ENCODE peak calls at places on chromosome 19, in ten cellular contexts. C is AG09319, N is uterus, Z is WTC11, W is colonic mucosa, M is Peyer's patch, U is astrocyte of the cerebellum, T is lower lobe of right lung, K is osteoblast, J is OCI-LY7. Y is an unnamed sample.

GRCh38 chr19:12092065-12092867 is 27.7 kb downstream of the ZNF844 start:
- DNase-seq in C (peak), N (peak), Z (peak), W (peak), M (peak), U (peak), T (peak), K (peak), J (no peak), Y (peak)

GRCh38 chr19:29943615-29944014 is 1.6 kb downstream of the URI1 start:
- DNase-seq in C (no peak), N (no peak), Z (no peak), W (no peak), M (no peak), U (no peak), T (no peak), K (no peak), J (no peak), Y (no peak)

GRCh38 chr19:8320564-8321066 is 560 bp downstream of the NDUFA7 start:
- DNase-seq in C (no peak), N (no peak), Z (no peak), W (no peak), M (no peak), U (no peak), T (no peak), K (peak), J (peak), Y (no peak)

GRCh38 chr19:57437931-57438330 is 2.8 kb downstream of the ZNF749 start:
- DNase-seq in C (no peak), N (no peak), Z (no peak), W (no peak), M (no peak), U (no peak), T (no peak), K (no peak), J (no peak), Y (no peak)

GRCh38 chr19:15977193-15977592 is 28.4 kb downstream of the OR10H4 start:
- DNase-seq in C (no peak), N (no peak), Z (no peak), W (no peak), M (no peak), U (no peak), T (no peak), K (no peak), J (no peak), Y (no peak)

GRCh38 chr19:23716792-23717191 is 29.8 kb upstream of the ZNF675 start:
- DNase-seq in C (no peak), N (no peak), Z (no peak), W (no peak), M (no peak), U (no peak), T (no peak), K (no peak), J (no peak), Y (no peak)

GRCh38 chr19:9306443-9306842 is 3.2 kb downstream of the ZNF699 start:
- DNase-seq in C (no peak), N (no peak), Z (no peak), W (no peak), M (no peak), U (peak), T (no peak), K (peak), J (no peak), Y (no peak)

GRCh38 chr19:296476-297225 is 5.4 kb upstream of the PLPP2 start:
- DNase-seq in C (no peak), N (no peak), Z (no peak), W (no peak), M (peak), U (no peak), T (peak), K (peak), J (no peak), Y (no peak)

GRCh38 chr19:4980838-4981680 is 12.1 kb downstream of the KDM4B start:
- DNase-seq in C (no peak), N (no peak), Z (peak), W (no peak), M (no peak), U (no peak), T (no peak), K (peak), J (no peak), Y (peak)

GRCh38 chr19:58356971-58357797 is 3.9 kb upstream of the A1BG start:
- DNase-seq in C (no peak), N (no peak), Z (no peak), W (no peak), M (no peak), U (no peak), T (peak), K (peak), J (no peak), Y (no peak)

GRCh38 chr19:33622505-33622808 is 704 bp downstream of the CHST8 start:
- DNase-seq in C (no peak), N (no peak), Z (peak), W (no peak), M (no peak), U (no peak), T (no peak), K (peak), J (no peak), Y (peak)

GRCh38 chr19:40263440-40264313 is 21.5 kb downstream of the AKT2 start:
- DNase-seq in C (no peak), N (no peak), Z (no peak), W (no peak), M (no peak), U (no peak), T (no peak), K (no peak), J (no peak), Y (no peak)

GRCh38 chr19:38735257-38735686 is 9.0 kb downstream of the CAPN12 start:
- DNase-seq in C (no peak), N (peak), Z (peak), W (peak), M (peak), U (no peak), T (peak), K (peak), J (peak), Y (no peak)

GRCh38 chr19:41427647-41428480 is 690 bp upstream of the B3GNT8 start:
- DNase-seq in C (no peak), N (peak), Z (peak), W (peak), M (peak), U (no peak), T (peak), K (peak), J (no peak), Y (peak)

GRCh38 chr19:33409035-33409434 is 35.5 kb downstream of the CEBPG start:
- DNase-seq in C (no peak), N (no peak), Z (no peak), W (no peak), M (no peak), U (no peak), T (no peak), K (peak), J (no peak), Y (no peak)

GRCh38 chr19:17058236-17058635 is 17.0 kb downstream of the HAUS8 start:
- DNase-seq in C (no peak), N (no peak), Z (no peak), W (no peak), M (no peak), U (no peak), T (no peak), K (peak), J (no peak), Y (no peak)

GRCh38 chr19:35178701-35179100 is 24.2 kb downstream of the FXYD5 start:
- DNase-seq in C (no peak), N (peak), Z (no peak), W (no peak), M (no peak), U (no peak), T (no peak), K (no peak), J (no peak), Y (no peak)

GRCh38 chr19:45440259-45440638 is 16.5 kb upstream of the ERCC1 start:
- DNase-seq in C (no peak), N (no peak), Z (no peak), W (no peak), M (no peak), U (no peak), T (no peak), K (peak), J (no peak), Y (no peak)

GRCh38 chr19:19460258-19460731 is 54.8 kb downstream of the GATAD2A start:
- DNase-seq in C (no peak), N (no peak), Z (no peak), W (no peak), M (peak), U (no peak), T (peak), K (peak), J (peak), Y (no peak)

GRCh38 chr19:470701-471100 is 9.9 kb upstream of the SHC2 start:
- DNase-seq in C (no peak), N (no peak), Z (no peak), W (no peak), M (no peak), U (no peak), T (no peak), K (no peak), J (no peak), Y (no peak)

GRCh38 chr19:1290699-1291651 is 5.3 kb downstream of the EFNA2 start:
- DNase-seq in C (no peak), N (no peak), Z (no peak), W (peak), M (peak), U (no peak), T (no peak), K (peak), J (no peak), Y (no peak)

GRCh38 chr19:47155141-47155540 is 24.5 kb downstream of the SAE1 start:
- DNase-seq in C (no peak), N (no peak), Z (no peak), W (peak), M (no peak), U (no peak), T (no peak), K (no peak), J (no peak), Y (no peak)

GRCh38 chr19:47526798-47527197 is 11.9 kb upstream of the NAPA start:
- DNase-seq in C (no peak), N (no peak), Z (no peak), W (no peak), M (no peak), U (no peak), T (no peak), K (peak), J (no peak), Y (no peak)

GRCh38 chr19:23305555-23305954 is 55.4 kb upstream of the ZNF724 start:
- DNase-seq in C (no peak), N (no peak), Z (no peak), W (no peak), M (no peak), U (no peak), T (no peak), K (no peak), J (peak), Y (no peak)

GRCh38 chr19:50025794-50026549 is at the start of gene ZNF473:
- DNase-seq in C (peak), N (peak), Z (peak), W (peak), M (peak), U (peak), T (peak), K (peak), J (peak), Y (peak)

GRCh38 chr19:2716722-2717637 is 4.2 kb downstream of the DIRAS1 start:
- DNase-seq in C (no peak), N (no peak), Z (no peak), W (no peak), M (no peak), U (no peak), T (peak), K (peak), J (no peak), Y (no peak)

GRCh38 chr19:1526979-1527649 is 3.2 kb downstream of the PLK5 start:
- DNase-seq in C (no peak), N (no peak), Z (no peak), W (no peak), M (no peak), U (no peak), T (no peak), K (peak), J (no peak), Y (no peak)

GRCh38 chr19:46133101-46133627 is 8.7 kb upstream of the IGFL3 start:
- DNase-seq in C (peak), N (peak), Z (peak), W (peak), M (no peak), U (peak), T (no peak), K (no peak), J (no peak), Y (no peak)

GRCh38 chr19:42375415-42376176 is 14.5 kb downstream of the CNFN start:
- DNase-seq in C (no peak), N (no peak), Z (no peak), W (no peak), M (no peak), U (no peak), T (no peak), K (no peak), J (no peak), Y (no peak)

GRCh38 chr19:57320180-57321084 is at the start of gene ZNF543:
- DNase-seq in C (peak), N (peak), Z (peak), W (peak), M (peak), U (peak), T (peak), K (peak), J (peak), Y (peak)

GRCh38 chr19:16369664-16370576 is 45.3 kb downstream of the KLF2 start:
- DNase-seq in C (no peak), N (no peak), Z (no peak), W (no peak), M (no peak), U (no peak), T (peak), K (peak), J (no peak), Y (no peak)

GRCh38 chr19:45336696-45337251 is 3.8 kb upstream of the KLC3 start:
- DNase-seq in C (no peak), N (no peak), Z (no peak), W (no peak), M (no peak), U (no peak), T (no peak), K (peak), J (no peak), Y (no peak)

GRCh38 chr19:36136975-36137686 is 2.7 kb upstream of the CAPNS1 start:
- DNase-seq in C (no peak), N (peak), Z (no peak), W (peak), M (peak), U (no peak), T (peak), K (peak), J (no peak), Y (no peak)

GRCh38 chr19:45256836-45257235 is 5.8 kb downstream of the MARK4 start:
- DNase-seq in C (no peak), N (no peak), Z (no peak), W (no peak), M (no peak), U (no peak), T (no peak), K (no peak), J (no peak), Y (no peak)

GRCh38 chr19:55452381-55453325 is 8.8 kb downstream of the ISOC2 start:
- DNase-seq in C (no peak), N (peak), Z (peak), W (peak), M (peak), U (no peak), T (no peak), K (peak), J (peak), Y (peak)
- TF ChIP-seq CTCF in C (no peak), N (no peak), Z (no peak), W (no peak), M (no peak), U (no peak), T (no peak), K (no peak), J (no peak), Y (no peak)

DNA sequence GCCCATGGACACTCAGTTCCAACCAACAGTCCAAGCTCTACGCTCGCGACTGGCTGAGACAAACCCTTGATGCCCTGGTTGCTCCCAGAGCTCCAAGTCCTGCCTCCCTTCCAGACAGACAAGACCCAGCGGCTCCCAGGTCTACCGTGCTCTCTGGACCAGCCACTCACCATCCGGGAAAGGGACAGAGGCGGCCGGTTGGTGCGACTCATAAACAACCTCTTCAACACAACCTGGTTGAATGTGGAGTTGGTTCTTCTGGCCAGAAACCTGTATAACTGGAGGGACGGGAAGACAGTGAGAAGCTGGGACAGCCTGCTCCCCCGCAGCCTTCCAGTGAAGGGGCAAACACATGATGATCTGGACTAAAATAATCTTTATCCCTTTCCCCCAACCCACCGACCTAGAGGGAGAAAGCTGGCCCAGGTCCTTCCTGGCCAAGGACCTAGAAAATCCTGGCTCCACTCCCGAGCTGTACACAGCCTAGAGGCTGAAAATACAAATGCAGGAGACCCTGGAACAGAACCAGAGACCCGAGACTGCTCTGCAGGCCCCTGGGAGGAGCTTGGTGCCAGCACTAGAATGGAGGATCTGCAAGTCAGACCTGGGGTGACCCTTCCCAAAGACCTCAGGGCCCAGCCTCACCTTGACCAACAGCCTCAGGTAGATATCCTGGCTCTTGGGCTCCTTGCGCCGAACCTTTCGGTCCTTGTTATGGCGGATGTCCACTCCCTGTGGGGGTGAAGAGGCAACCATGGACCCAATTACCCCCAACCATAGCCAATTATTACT is 1.6 kb downstream of the RPL18 start:
- DNase-seq in C (no peak), N (no peak), Z (no peak), W (peak), M (no peak), U (peak), T (no peak), K (peak), J (no peak), Y (no peak)
- TF ChIP-seq CTCF in C (no peak), N (no peak), Z (no peak), W (no peak), M (no peak), U (peak), T (no peak), K (peak), J (no peak), Y (no peak)

DNA sequence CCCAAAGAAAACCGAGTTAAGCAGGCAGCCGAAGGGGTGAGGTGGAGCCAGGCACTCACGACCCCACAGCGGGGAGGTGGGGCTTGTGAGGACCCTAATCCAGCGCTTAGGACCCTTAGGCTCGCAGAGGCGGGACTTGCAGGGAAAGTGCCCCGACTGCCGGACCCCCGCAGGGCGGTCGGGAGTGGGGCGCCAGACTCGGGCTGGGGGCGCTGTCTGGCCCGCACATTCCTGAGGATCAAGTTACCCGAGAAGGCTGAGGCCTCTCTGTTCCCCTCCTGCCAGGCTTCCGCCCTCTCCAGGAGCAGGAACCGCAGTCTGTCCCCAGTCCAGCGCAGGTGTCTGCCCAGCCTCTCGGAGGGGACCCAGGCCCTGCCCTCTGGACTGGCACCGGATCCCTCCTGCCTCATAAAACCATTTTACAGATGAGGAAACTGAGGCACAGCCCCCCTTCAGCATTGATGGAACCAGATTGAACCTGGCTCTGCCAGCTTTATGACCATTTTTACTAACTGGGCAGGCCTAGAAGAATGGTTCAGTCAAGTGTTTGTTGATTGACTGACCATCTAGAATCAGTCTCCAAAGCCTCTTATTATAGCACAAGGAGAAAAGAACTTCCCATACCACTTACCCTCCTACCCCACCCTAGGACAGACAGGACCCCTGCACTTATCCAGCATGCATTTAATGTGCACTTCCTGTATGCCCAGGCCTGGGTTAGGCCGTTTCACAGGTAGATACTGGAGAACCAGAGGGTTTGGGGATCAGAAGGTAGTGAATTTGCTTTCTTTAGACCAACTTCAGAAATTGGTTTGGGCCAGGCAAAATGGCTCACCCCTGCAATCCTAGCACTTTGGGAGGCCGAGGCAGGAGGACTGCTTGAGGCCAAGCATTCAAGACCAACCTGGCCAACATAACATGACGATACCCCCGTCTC is 6.7 kb upstream of the JUND start:
- DNase-seq in C (no peak), N (no peak), Z (peak), W (no peak), M (no peak), U (no peak), T (no peak), K (peak), J (no peak), Y (no peak)
- TF ChIP-seq CTCF in C (no peak), N (no peak), Z (no peak), W (no peak), M (no peak), U (no peak), T (no peak), K (no peak), J (no peak), Y (no peak)

DNA sequence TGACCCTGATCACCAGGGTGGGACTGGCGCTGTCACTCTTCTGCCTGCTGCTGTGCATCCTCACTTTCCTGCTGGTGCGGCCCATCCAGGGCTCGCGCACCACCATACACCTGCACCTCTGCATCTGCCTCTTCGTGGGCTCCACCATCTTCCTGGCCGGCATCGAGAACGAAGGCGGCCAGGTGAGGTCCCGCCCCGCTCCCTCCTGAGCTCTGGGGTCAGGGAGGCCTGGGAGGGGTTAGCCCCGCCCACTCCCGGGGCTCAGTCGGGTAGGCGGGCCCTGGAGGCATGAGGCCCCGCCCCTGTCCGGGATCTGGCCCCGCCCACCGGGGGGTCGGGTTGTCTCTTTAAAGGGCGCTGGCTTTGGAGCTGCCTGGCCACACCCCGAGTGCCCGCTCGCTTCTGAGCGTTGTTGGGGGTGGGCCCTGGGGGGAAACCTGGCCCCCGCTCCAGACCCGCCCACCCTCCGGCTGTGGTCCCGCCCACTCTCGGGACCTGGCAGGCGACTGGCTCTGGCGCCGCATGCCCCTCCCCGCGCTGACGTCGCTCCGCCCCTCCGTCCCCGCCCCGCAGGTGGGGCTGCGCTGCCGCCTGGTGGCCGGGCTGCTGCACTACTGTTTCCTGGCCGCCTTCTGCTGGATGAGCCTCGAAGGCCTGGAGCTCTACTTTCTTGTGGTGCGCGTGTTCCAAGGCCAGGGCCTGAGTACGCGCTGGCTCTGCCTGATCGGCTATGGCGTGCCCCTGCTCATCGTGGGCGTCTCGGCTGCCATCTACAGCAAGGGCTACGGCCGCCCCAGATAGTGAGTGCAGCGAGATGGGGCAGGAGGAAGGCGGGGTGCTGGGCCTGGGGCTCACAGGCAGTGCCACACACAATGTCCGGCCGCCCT is 13.1 kb downstream of the DDX39A start:
- DNase-seq in C (peak), N (peak), Z (peak), W (peak), M (peak), U (peak), T (peak), K (peak), J (peak), Y (peak)
- TF ChIP-seq CTCF in C (peak), N (peak), Z (peak), W (peak), M (peak), U (peak), T (peak), K (peak), J (peak), Y (peak)

Y was measured in BE2C.